ENCODE peak calls at places on chromosomes 12 and 14, in eight cellular contexts. O, S, H, B, D, X, K and A are unnamed samples.

GRCh38 chr12:126434412-126434811 is 1369.2 kb downstream of the AACS start:
- DNase-seq in O (no peak), X (no peak), H (no peak), B (no peak), S (no peak), K (no peak), D (no peak), A (no peak)

GRCh38 chr14:105217764-105218163 is 30.6 kb upstream of the BTBD6 start:
- DNase-seq in H (no peak), K (no peak), D (no peak), X (no peak), O (no peak), S (no peak), B (no peak), A (no peak)

GRCh38 chr14:101889898-101890297 is 74.5 kb upstream of the DYNC1H1 start:
- DNase-seq in S (no peak), K (no peak), B (peak), O (no peak), X (no peak), H (no peak), D (no peak), A (no peak)

GRCh38 chr12:119229837-119230236 is 51.1 kb downstream of the HSPB8 start:
- DNase-seq in X (no peak), D (no peak), H (no peak), K (peak), S (no peak), B (no peak), O (peak), A (peak)

GRCh38 chr12:23108957-23109356 is 484.0 kb downstream of the ETNK1 start:
- DNase-seq in D (no peak), S (no peak), B (no peak), O (no peak), X (no peak), H (no peak), K (no peak), A (no peak)

GRCh38 chr12:69608114-69608513 is 2.6 kb downstream of the LRRC10 start:
- DNase-seq in H (no peak), K (no peak), X (no peak), O (no peak), B (no peak), D (no peak), S (no peak), A (no peak)

GRCh38 chr14:102931580-102932285 is 9.3 kb downstream of the AMN start:
- DNase-seq in S (no peak), X (no peak), D (no peak), B (no peak), H (no peak), K (no peak), O (no peak), A (no peak)

GRCh38 chr12:123910057-123910456 is 62.6 kb downstream of the CCDC92 start:
- DNase-seq in D (no peak), K (no peak), X (no peak), O (no peak), S (no peak), H (no peak), B (no peak), A (no peak)

GRCh38 chr14:68444449-68445168 is 348.3 kb downstream of the ZFP36L1 start:
- DNase-seq in H (no peak), X (no peak), O (no peak), D (no peak), S (no peak), B (no peak), K (no peak), A (peak)

GRCh38 chr12:112855375-112855774 is 51.4 kb upstream of the OAS1 start:
- DNase-seq in K (no peak), X (no peak), O (no peak), H (no peak), S (no peak), D (no peak), B (no peak), A (no peak)

GRCh38 chr12:64461634-64462414 is 9.9 kb downstream of the TBK1 start:
- DNase-seq in K (peak), D (no peak), B (no peak), H (no peak), S (no peak), O (no peak), X (no peak), A (no peak)

GRCh38 chr12:114685320-114685781 is 1.4 kb upstream of the TBX3 start:
- DNase-seq in H (no peak), B (no peak), S (no peak), D (no peak), K (no peak), X (no peak), O (no peak), A (no peak)

GRCh38 chr12:110853856-110854255 is 7.1 kb downstream of the CCDC63 start:
- DNase-seq in X (no peak), B (no peak), D (no peak), S (no peak), K (no peak), H (no peak), O (no peak), A (no peak)

GRCh38 chr14:36502558-36503508 is 17.2 kb downstream of the NKX2-1 start:
- DNase-seq in B (no peak), X (no peak), S (no peak), H (no peak), K (no peak), O (peak), D (no peak), A (no peak)

GRCh38 chr12:45727994-45728624 is 1.4 kb upstream of the ARID2 start:
- DNase-seq in B (peak), K (no peak), O (peak), D (no peak), S (no peak), X (no peak), H (no peak), A (peak)

GRCh38 chr12:107415834-107416233 is 269.8 kb upstream of the PWP1 start:
- DNase-seq in D (no peak), H (no peak), O (no peak), B (no peak), K (no peak), S (no peak), X (no peak), A (no peak)

GRCh38 chr12:3564411-3564810 is 73.4 kb downstream of the PRMT8 start:
- DNase-seq in O (no peak), B (no peak), S (no peak), X (no peak), K (no peak), D (no peak), H (no peak), A (no peak)

GRCh38 chr12:106428379-106428778 is 70.8 kb downstream of the POLR3B start:
- DNase-seq in X (no peak), K (peak), H (no peak), B (no peak), S (no peak), O (no peak), D (no peak), A (peak)

GRCh38 chr14:67428501-67429031 is 16.6 kb upstream of the PLEK2 start:
- DNase-seq in H (no peak), O (no peak), X (no peak), D (no peak), K (no peak), S (no peak), B (no peak), A (no peak)

GRCh38 chr14:24051162-24051788 is 534 bp upstream of the CARMIL3 start:
- DNase-seq in B (peak), X (peak), S (no peak), K (peak), D (no peak), H (no peak), O (no peak), A (no peak)

GRCh38 chr12:131072446-131073230 is 118.9 kb downstream of the ADGRD1 start:
- DNase-seq in H (no peak), K (no peak), O (no peak), B (no peak), D (no peak), S (no peak), X (no peak), A (no peak)

GRCh38 chr12:57175428-57176138 is 28.2 kb upstream of the LRP1-AS start:
- DNase-seq in X (peak), H (peak), S (no peak), K (peak), B (peak), O (peak), D (no peak), A (peak)

GRCh38 chr12:32051511-32052299 is 54.9 kb upstream of the BICD1 start:
- DNase-seq in D (no peak), H (no peak), K (no peak), B (no peak), O (no peak), S (no peak), X (no peak), A (no peak)

GRCh38 chr14:74049886-74050495 is 30.8 kb downstream of the BBOF1 start:
- DNase-seq in S (no peak), X (no peak), B (no peak), O (no peak), D (no peak), H (no peak), K (no peak), A (no peak)

GRCh38 chr12:104478396-104479140 is 21.8 kb downstream of the CHST11 start:
- DNase-seq in B (peak), O (no peak), D (no peak), X (no peak), K (no peak), H (no peak), S (no peak), A (peak)

GRCh38 chr14:68552597-68552996 is 240.3 kb downstream of the ZFP36L1 start:
- DNase-seq in K (no peak), X (peak), O (no peak), B (peak), H (no peak), S (no peak), D (no peak), A (no peak)

GRCh38 chr14:54664961-54665360 is 98.0 kb downstream of the SAMD4A start:
- DNase-seq in H (no peak), X (no peak), D (no peak), K (no peak), O (no peak), S (no peak), B (no peak), A (no peak)